ENCODE peak calls at places on chromosomes 2 and 18, in five cellular contexts. J is stomach, H is endothelial cell of umbilical vein, O is upper lobe of left lung, F is spleen. G is an unnamed sample.

GRCh38 chr2:36485521-36485920 is 112.4 kb downstream of the FEZ2 start:
- DNase-seq in J (no peak), H (peak), O (no peak), F (no peak), G (no peak)

GRCh38 chr2:59529738-59530137 is 1023.7 kb downstream of the BCL11A start:
- DNase-seq in J (no peak), H (no peak), O (no peak), F (no peak), G (no peak)

GRCh38 chr2:151756820-151757219 is 22.5 kb upstream of the NEB start:
- DNase-seq in J (no peak), H (no peak), O (no peak), F (no peak), G (no peak)

GRCh38 chr2:128573531-128573930 is 254.9 kb upstream of the HS6ST1 start:
- DNase-seq in J (no peak), H (no peak), O (no peak), F (no peak), G (no peak)

GRCh38 chr2:212832211-212833195 is 293.9 kb upstream of the ERBB4 start:
- DNase-seq in J (no peak), H (no peak), O (peak), F (peak), G (no peak)

GRCh38 chr2:46187112-46187618 is 110.0 kb upstream of the EPAS1 start:
- DNase-seq in J (peak), H (peak), O (no peak), F (no peak), G (peak)

GRCh38 chr2:214671330-214671850 is 138.1 kb downstream of the BARD1 start:
- DNase-seq in J (no peak), H (no peak), O (no peak), F (no peak), G (no peak)

GRCh38 chr18:73551211-73551610 is 596.4 kb downstream of the FBXO15 start:
- DNase-seq in J (no peak), H (no peak), O (no peak), F (no peak), G (no peak)

GRCh38 chr2:165745916-165746315 is 48.1 kb downstream of the GALNT3 start:
- DNase-seq in J (no peak), H (no peak), O (no peak), F (no peak), G (no peak)

GRCh38 chr2:40872580-40872979 is 420.7 kb upstream of the SLC8A1 start:
- DNase-seq in J (no peak), H (no peak), O (no peak), F (no peak), G (no peak)

GRCh38 chr2:110659248-110659647 is 18.6 kb downstream of the BUB1 start:
- DNase-seq in J (no peak), H (no peak), O (no peak), F (no peak), G (no peak)

GRCh38 chr2:159326569-159327255 is 40.2 kb upstream of the WDSUB1 start:
- DNase-seq in J (no peak), H (no peak), O (no peak), F (no peak), G (no peak)

GRCh38 chr18:3595282-3596273 is 145.6 kb downstream of the TGIF1 start:
- DNase-seq in J (peak), H (peak), O (no peak), F (no peak), G (no peak)

GRCh38 chr2:218671077-218671653 is 637 bp downstream of the RNF25 start:
- DNase-seq in J (no peak), H (peak), O (no peak), F (no peak), G (no peak)

GRCh38 chr18:62788111-62788510 is 72.8 kb downstream of the PHLPP1 start:
- DNase-seq in J (no peak), H (no peak), O (no peak), F (no peak), G (no peak)

GRCh38 chr2:10039658-10040410 is 3.5 kb upstream of the KLF11 start:
- DNase-seq in J (peak), H (no peak), O (no peak), F (no peak), G (no peak)

GRCh38 chr2:25286025-25286400 is 55.7 kb downstream of the DNMT3A start:
- DNase-seq in J (no peak), H (peak), O (no peak), F (peak), G (peak)

GRCh38 chr2:36589230-36589630 is 8.7 kb downstream of the FEZ2 start:
- DNase-seq in J (no peak), H (no peak), O (no peak), F (no peak), G (no peak)

DNA sequence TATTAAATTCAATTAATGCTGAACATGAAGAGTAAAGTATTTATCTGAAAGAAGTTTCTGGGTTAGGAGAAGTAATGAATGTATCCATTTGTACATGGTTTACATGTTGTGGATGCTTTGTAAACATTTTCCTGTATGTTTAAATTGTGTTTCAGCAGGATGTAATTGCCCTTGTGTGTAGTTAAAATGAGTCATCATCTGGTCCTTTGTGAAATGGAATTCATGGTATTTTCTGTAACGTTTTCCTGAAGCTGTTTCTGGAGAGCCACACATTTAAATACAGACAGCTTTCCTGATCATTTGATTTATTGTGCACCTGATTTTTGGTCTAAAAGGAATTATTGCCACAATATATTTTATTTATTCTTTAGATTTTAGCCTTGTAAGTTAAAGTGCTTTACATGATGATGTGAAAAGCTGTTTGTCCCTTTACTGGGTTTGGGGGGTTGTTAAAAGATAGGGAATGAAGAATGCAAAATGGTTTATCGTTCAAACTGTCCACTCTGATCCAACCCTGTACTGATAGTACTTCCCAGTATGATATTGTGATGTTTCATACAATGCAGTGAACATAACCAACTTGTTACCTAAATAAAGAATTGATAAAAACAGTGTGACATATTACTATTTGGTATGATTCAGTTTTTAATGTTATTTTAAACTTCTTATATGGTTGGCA is 41.7 kb upstream of the SLC3A1 start:
- DNase-seq in J (no peak), H (peak), O (no peak), F (no peak), G (no peak)
- TF ChIP-seq POLR2AphosphoS5 in J (no peak), H (no peak), O (no peak), F (no peak), G (no peak)

GRCh38 chr18:5296706-5297320 is 1.3 kb upstream of the ZBTB14 start:
- DNase-seq in J (peak), H (peak), O (peak), F (peak), G (peak)

GRCh38 chr18:5295981-5296705 is 617 bp upstream of the ZBTB14 start:
- DNase-seq in J (peak), H (peak), O (peak), F (peak), G (peak)

GRCh38 chr18:5294113-5294617 is 1.4 kb downstream of the ZBTB14 start:
- DNase-seq in J (peak), H (peak), O (no peak), F (no peak), G (peak)

GRCh38 chr18:5295231-5295920 is at the start of gene ZBTB14:
- DNase-seq in J (peak), H (no peak), O (peak), F (peak), G (peak)

DNA sequence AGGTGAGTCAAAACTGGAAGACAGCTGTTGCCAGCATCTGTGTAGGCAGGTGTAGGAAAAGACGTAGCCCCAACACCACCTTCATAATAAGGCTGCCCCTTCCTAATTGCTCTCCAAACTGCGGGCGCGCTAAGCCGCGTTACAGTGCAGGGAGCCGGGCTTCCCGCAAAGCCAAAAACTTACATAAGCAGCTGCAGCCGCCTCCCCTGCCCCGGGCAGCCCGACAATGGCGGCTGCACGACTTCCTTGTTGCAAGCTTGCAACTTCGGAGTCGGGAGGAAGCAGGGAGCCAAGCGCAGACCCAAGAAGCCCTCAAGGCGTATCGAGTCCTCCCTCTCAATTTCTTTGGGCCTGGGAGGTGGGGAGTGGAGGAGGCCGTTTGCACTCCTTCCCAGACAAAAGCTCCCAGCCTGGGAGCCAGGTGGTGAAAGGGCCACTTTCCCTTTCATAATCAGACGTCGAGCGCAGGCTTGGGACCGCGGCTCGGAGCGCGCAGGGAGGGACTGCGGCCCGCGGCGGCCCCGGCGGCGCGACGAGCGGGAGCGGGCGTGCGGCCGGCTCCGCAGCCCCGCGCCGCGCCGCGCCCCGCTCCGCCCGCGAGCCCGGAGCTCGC is 802 bp downstream of the ZBTB14 start:
- DNase-seq in J (peak), H (peak), O (peak), F (peak), G (no peak)
- TF ChIP-seq POLR2AphosphoS5 in J (no peak), H (peak), O (no peak), F (peak), G (peak)

GRCh38 chr18:77113361-77114069 is 19.1 kb downstream of the MBP start:
- DNase-seq in J (no peak), H (no peak), O (no peak), F (no peak), G (no peak)

GRCh38 chr18:77116201-77117080 is 16.1 kb downstream of the MBP start:
- DNase-seq in J (no peak), H (no peak), O (no peak), F (no peak), G (no peak)

GRCh38 chr18:77114070-77114563 is 18.5 kb downstream of the MBP start:
- DNase-seq in J (no peak), H (no peak), O (no peak), F (no peak), G (no peak)

GRCh38 chr18:77115461-77115907 is 17.1 kb downstream of the MBP start:
- DNase-seq in J (no peak), H (no peak), O (no peak), F (no peak), G (no peak)

GRCh38 chr18:77114564-77115391 is 17.8 kb downstream of the MBP start:
- DNase-seq in J (peak), H (peak), O (peak), F (peak), G (no peak)
- TF ChIP-seq POLR2AphosphoS5 in J (peak), H (peak), O (peak), F (peak), G (no peak)

GRCh38 chr2:109084341-109084740 is 44.7 kb upstream of the SH3RF3 start:
- DNase-seq in J (no peak), H (no peak), O (no peak), F (peak), G (no peak)
- TF ChIP-seq POLR2AphosphoS5 in J (no peak), H (no peak), O (no peak), F (no peak), G (no peak)

G was measured in GM12891.